ENCODE peak calls at places on chromosomes 1 and 21, in four cellular contexts. F is GM13976; R is NB4; E is stimulated activated CD4-positive, alpha-beta T cell treated with anti-CD3 and anti-CD28 coated beads, Interleukin-2, amount 100 ng/mL, for 4 hours. V is an unnamed sample.

GRCh38 chr1:2137257-2138121 is 57.1 kb downstream of the FAAP20 start:
- DNase-seq in E (no peak), F (no peak), R (no peak), V (no peak)

GRCh38 chr1:78649628-78650027 is at the start of gene IFI44:
- DNase-seq in R (peak; percentile 12), E (peak; percentile 70), F (peak; percentile 38), V (peak; percentile 62)

GRCh38 chr1:1528639-1529267 is 11.7 kb downstream of the TMEM240 start:
- DNase-seq in F (no peak), E (no peak), R (no peak), V (no peak)

GRCh38 chr1:180040034-180040433 is 85.4 kb downstream of the CEP350 start:
- DNase-seq in R (peak; percentile 28), E (no peak), F (no peak), V (peak; percentile 72)

GRCh38 chr1:12424150-12424549 is 193.9 kb downstream of the DHRS3 start:
- DNase-seq in R (peak; percentile 23), E (no peak), F (no peak), V (no peak)

GRCh38 chr1:18539171-18539570 is 58.4 kb downstream of the KLHDC7A start:
- DNase-seq in E (no peak), F (no peak), R (no peak), V (no peak)

GRCh38 chr1:85244271-85245053 is 15.0 kb downstream of the C1orf52 start:
- DNase-seq in F (no peak), E (no peak), R (peak; percentile 53), V (peak; percentile 93)

GRCh38 chr1:84301759-84302380 is 362 bp downstream of the SAMD13 start:
- DNase-seq in E (no peak), R (no peak), F (no peak), V (no peak)

GRCh38 chr21:30057108-30057507 is 109.5 kb downstream of the CLDN17 start:
- DNase-seq in R (no peak), E (no peak), F (no peak), V (no peak)

V was measured in HFF-Myc.